ENCODE peak calls at places on chromosomes 11 and 22, in seven cellular contexts. J, I, T, M, V, A and Z are unnamed samples.

GRCh38 chr11:35526370-35526792 is 965 bp upstream of the PAMR1 start:
- DNase-seq in J (peak), I (peak), T (no peak), M (no peak), V (peak), A (peak), Z (peak)

GRCh38 chr11:42841563-42841962 is 470.2 kb upstream of the API5 start:
- DNase-seq in J (no peak), I (no peak), T (no peak), M (no peak), V (no peak), A (no peak), Z (no peak)

GRCh38 chr11:14644396-14645246 is 1.0 kb downstream of the PDE3B start:
- DNase-seq in J (peak), I (no peak), T (no peak), M (no peak), V (peak), A (peak), Z (no peak)

GRCh38 chr11:93648168-93648567 is 13.3 kb upstream of the CEP295 start:
- DNase-seq in J (peak), I (peak), T (no peak), M (peak), V (peak), A (peak), Z (peak)

GRCh38 chr11:63802637-63803414 is 10.4 kb upstream of the SPINDOC start:
- DNase-seq in J (peak), I (peak), T (no peak), M (peak), V (peak), A (peak), Z (peak)

GRCh38 chr11:16936643-16937042 is 77.6 kb downstream of the PLEKHA7 start:
- DNase-seq in J (no peak), I (no peak), T (no peak), M (peak), V (peak), A (no peak), Z (no peak)

GRCh38 chr11:36594316-36594989 is at the start of gene IFTAP:
- DNase-seq in J (peak), I (peak), T (peak), M (peak), V (peak), A (peak), Z (no peak)

GRCh38 chr11:70796601-70797000 is 398.3 kb downstream of the CTTN start:
- DNase-seq in J (no peak), I (no peak), T (no peak), M (no peak), V (peak), A (no peak), Z (peak)

GRCh38 chr22:42974223-42974622 is 40.7 kb downstream of the PACSIN2 start:
- DNase-seq in J (no peak), I (no peak), T (no peak), M (no peak), V (no peak), A (no peak), Z (no peak)

GRCh38 chr11:96215094-96215782 is 127.8 kb downstream of the MAML2 start:
- DNase-seq in J (peak), I (peak), T (no peak), M (peak), V (no peak), A (no peak), Z (peak)

GRCh38 chr11:69892237-69892985 is 73.2 kb upstream of the FGF3 start:
- DNase-seq in J (no peak), I (no peak), T (peak), M (no peak), V (peak), A (no peak), Z (no peak)

GRCh38 chr11:132402056-132402684 is 1031.8 kb downstream of the NTM start:
- DNase-seq in J (peak), I (peak), T (peak), M (peak), V (peak), A (peak), Z (peak)

GRCh38 chr11:134405436-134405835 is 6.6 kb downstream of the B3GAT1 start:
- DNase-seq in J (no peak), I (no peak), T (no peak), M (no peak), V (no peak), A (no peak), Z (no peak)

GRCh38 chr22:24421428-24421931 is 5.9 kb upstream of the ADORA2A start:
- DNase-seq in J (no peak), I (no peak), T (peak), M (no peak), V (peak), A (no peak), Z (peak)

GRCh38 chr22:33329398-33329797 is 271.2 kb upstream of the SYN3 start:
- DNase-seq in J (no peak), I (no peak), T (no peak), M (no peak), V (no peak), A (no peak), Z (no peak)

GRCh38 chr11:45922425-45923082 is at the start of gene LARGE2:
- DNase-seq in J (no peak), I (no peak), T (no peak), M (no peak), V (peak), A (no peak), Z (peak)

GRCh38 chr11:82987997-82988396 is 83.7 kb downstream of the RAB30 start:
- DNase-seq in J (no peak), I (no peak), T (no peak), M (no peak), V (no peak), A (no peak), Z (no peak)

GRCh38 chr11:30741039-30741550 is 154.9 kb upstream of the MPPED2 start:
- DNase-seq in J (peak), I (peak), T (no peak), M (no peak), V (no peak), A (no peak), Z (peak)

GRCh38 chr11:68690671-68691401 is 6.5 kb downstream of the GAL start:
- DNase-seq in J (no peak), I (no peak), T (no peak), M (no peak), V (no peak), A (no peak), Z (peak)

GRCh38 chr11:32110795-32111194 is 19.9 kb downstream of the RCN1 start:
- DNase-seq in J (no peak), I (no peak), T (no peak), M (no peak), V (no peak), A (no peak), Z (no peak)

GRCh38 chr11:69213964-69214363 is 58.2 kb downstream of the SMIM38 start:
- DNase-seq in J (no peak), I (no peak), T (no peak), M (no peak), V (no peak), A (no peak), Z (no peak)

GRCh38 chr11:36000616-36001190 is 56.8 kb downstream of the LDLRAD3 start:
- DNase-seq in J (no peak), I (no peak), T (no peak), M (no peak), V (no peak), A (peak), Z (no peak)

GRCh38 chr11:128764617-128765095 is 70.8 kb downstream of the FLI1 start:
- DNase-seq in J (no peak), I (no peak), T (no peak), M (no peak), V (no peak), A (no peak), Z (no peak)

GRCh38 chr22:17077255-17077654 is 7.5 kb upstream of the IL17RA start:
- DNase-seq in J (peak), I (peak), T (no peak), M (peak), V (no peak), A (peak), Z (no peak)

GRCh38 chr11:117915672-117916235 is 13.4 kb downstream of the TMPRSS13 start:
- DNase-seq in J (no peak), I (no peak), T (no peak), M (no peak), V (no peak), A (no peak), Z (no peak)

GRCh38 chr11:6615882-6616585 is 3.2 kb downstream of the TPP1 start:
- DNase-seq in J (no peak), I (peak), T (no peak), M (no peak), V (no peak), A (no peak), Z (no peak)

GRCh38 chr11:134866981-134867675 is 455.1 kb upstream of the B3GAT1 start:
- DNase-seq in J (no peak), I (no peak), T (no peak), M (no peak), V (no peak), A (no peak), Z (no peak)

GRCh38 chr11:71446942-71447688 is 1.1 kb downstream of the DHCR7 start:
- DNase-seq in J (peak), I (peak), T (no peak), M (peak), V (peak), A (peak), Z (no peak)

GRCh38 chr11:134564472-134565200 is 152.6 kb upstream of the B3GAT1 start:
- DNase-seq in J (no peak), I (no peak), T (no peak), M (no peak), V (no peak), A (no peak), Z (no peak)

GRCh38 chr11:118921929-118922744 is 3.6 kb downstream of the BCL9L start:
- DNase-seq in J (peak), I (peak), T (no peak), M (peak), V (peak), A (peak), Z (no peak)

DNA sequence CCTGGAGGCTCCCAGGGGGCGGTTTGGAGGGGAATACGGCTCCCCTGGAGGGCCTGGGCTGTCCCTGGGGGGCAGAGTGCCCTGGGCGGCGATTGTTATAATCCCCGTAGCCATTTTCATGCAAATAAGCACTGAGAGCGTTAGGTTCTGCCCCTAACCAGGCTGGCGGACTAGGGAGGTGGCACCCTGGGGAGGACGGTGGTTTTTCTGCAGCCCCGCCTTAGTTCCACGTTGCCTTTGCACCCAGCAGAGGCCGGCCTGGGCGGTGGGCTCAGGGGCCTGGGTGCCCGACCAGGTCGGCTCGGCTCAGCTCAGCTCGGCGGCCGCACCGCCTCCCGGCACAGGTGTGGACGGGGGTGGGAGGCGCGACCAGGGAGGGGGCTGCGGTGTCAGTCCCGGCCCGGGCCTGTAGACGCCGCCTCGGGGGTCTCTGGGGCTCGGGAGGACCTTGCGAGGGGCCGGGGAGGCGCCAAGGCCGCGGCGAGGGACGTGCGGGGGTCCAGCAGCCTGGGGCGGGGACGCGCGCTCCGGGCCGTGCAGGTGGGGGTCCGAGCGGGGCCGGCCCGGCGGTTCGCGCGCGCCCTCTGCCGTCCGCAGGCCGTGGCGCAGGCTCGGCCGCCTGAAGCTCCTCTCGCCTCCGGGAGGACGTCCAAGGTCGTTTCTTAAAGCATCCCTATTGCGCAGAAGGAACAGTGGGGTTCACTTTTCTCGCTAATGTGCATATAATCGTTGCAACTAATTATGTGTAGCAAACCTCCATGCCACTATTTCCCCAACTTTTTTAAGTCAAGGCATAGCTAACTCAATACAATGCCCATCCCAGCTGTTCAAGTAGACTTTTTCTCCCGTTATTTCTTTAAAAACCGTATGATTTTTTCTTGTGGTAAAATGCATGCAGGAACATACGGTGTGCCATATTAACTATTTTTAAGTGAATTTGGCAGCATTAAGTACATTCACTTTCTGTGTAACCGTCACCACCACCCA is 2.5 kb upstream of the DUSP8 start:
- DNase-seq in J (peak), I (peak), T (no peak), M (no peak), V (no peak), A (peak), Z (peak)
- H3K4me2 ChIP-seq in J (peak), I (peak), T (peak), M (peak), V (no peak), A (peak), Z (peak)

DNA sequence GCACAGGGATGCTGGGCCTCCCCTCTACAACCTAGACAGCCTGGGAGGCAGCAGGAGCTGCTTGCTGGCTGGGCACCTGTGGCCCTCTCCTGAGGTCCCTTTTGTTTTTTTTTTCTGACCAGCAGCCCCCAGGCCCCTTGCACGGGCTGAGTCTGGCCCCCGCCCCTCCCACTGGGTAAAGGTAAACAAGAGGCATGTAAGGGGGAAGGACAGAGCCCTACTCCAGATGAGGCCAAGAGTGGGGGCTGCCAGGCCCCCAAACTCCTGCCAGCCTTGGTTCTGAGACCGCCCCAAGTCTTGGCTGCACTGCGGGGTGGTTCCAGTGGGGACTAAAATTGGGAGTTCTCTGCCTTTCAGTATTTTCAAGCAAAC is 9.2 kb downstream of the PLXNB2 start:
- DNase-seq in J (no peak), I (no peak), T (no peak), M (no peak), V (no peak), A (no peak), Z (no peak)
- H3K4me2 ChIP-seq in J (no peak), I (no peak), T (no peak), M (no peak), V (no peak), A (no peak), Z (no peak)

DNA sequence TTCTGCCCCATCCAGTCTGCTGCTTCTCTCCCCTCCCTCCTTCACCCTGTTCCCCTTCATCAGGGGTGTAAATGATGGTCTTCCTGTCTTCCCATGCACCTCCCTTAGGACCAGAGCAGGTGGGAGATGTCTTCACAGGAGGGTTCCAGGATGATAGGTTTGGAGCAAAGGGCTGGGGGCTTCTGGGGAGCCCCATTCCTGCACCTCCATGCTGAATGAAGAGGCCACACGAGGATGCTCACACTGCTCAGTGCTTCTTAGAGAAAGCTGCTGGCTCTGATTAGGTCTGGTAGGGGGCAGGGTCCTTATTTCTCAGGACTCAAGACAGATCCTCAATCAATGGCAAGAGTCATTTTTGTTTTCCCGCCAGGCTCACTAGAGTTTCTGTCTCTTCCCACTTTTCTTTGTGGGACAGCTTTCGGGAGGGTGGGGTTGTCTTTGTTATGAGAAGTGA is 41.1 kb downstream of the BCR start:
- DNase-seq in J (no peak), I (no peak), T (no peak), M (no peak), V (no peak), A (no peak), Z (peak)
- H3K4me2 ChIP-seq in J (no peak), I (no peak), T (no peak), M (no peak), V (no peak), A (no peak), Z (peak)

GRCh38 chr11:9158898-9159391 is 67.5 kb upstream of the SCUBE2 start:
- DNase-seq in J (peak), I (peak), T (no peak), M (peak), V (no peak), A (peak), Z (no peak)
- H3K4me2 ChIP-seq in J (no peak), I (no peak), T (no peak), M (peak), V (no peak), A (no peak), Z (no peak)